ENCODE peak calls at places on chromosome 22, in six cellular contexts. F is heart right ventricle; Z is endothelial cell of umbilical vein; G is left ventricle myocardium inferior; V is CD8-positive, alpha-beta memory T cell; T is Panc1. H is an unnamed sample.
A peak's percentile ranks its signal among the peaks of the same experiment; 100 is the strongest.

GRCh38 chr22:33038131-33038772 is 19.9 kb downstream of the SYN3 start:
- DNase-seq in F (no peak), Z (no peak), G (no peak), V (no peak), T (no peak), H (peak; percentile 54)

GRCh38 chr22:47163876-47164513 is 401.5 kb downstream of the TBC1D22A start:
- DNase-seq in F (no peak), Z (no peak), G (peak; percentile 42), V (no peak), T (no peak), H (no peak)

GRCh38 chr22:21457023-21457787 is 10.0 kb upstream of the TMEM191C start:
- DNase-seq in F (no peak), Z (no peak), G (no peak), V (no peak), T (peak; percentile 81), H (no peak)

GRCh38 chr22:23289851-23290724 is 109.8 kb downstream of the BCR start:
- DNase-seq in F (peak; percentile 35), Z (peak; percentile 55), G (no peak), V (peak; percentile 67), T (peak; percentile 25), H (peak; percentile 64)

GRCh38 chr22:49154433-49154832 is 673.2 kb downstream of the BRD1 start:
- DNase-seq in F (no peak), Z (no peak), G (no peak), V (no peak), T (no peak), H (no peak)

GRCh38 chr22:30968015-30968923 is at the start of gene MORC2:
- DNase-seq in F (peak; percentile 73), Z (no peak), G (no peak), V (no peak), T (no peak), H (no peak)

GRCh38 chr22:17960695-17961442 is 63.5 kb downstream of the MICAL3 start:
- DNase-seq in F (no peak), Z (no peak), G (no peak), V (no peak), T (no peak), H (no peak)

GRCh38 chr22:49728566-49729271 is 99.0 kb downstream of the BRD1 start:
- DNase-seq in F (no peak), Z (no peak), G (peak; percentile 7), V (no peak), T (no peak), H (no peak)

GRCh38 chr22:24422078-24422665 is 5.2 kb upstream of the ADORA2A start:
- DNase-seq in F (peak; percentile 53), Z (no peak), G (no peak), V (no peak), T (no peak), H (no peak)

GRCh38 chr22:26487996-26488395 is 4.3 kb downstream of the SRRD start:
- DNase-seq in F (no peak), Z (no peak), G (no peak), V (no peak), T (no peak), H (no peak)

GRCh38 chr22:16914006-16914405 is 88.8 kb upstream of the XKR3 start:
- DNase-seq in F (no peak), Z (no peak), G (no peak), V (no peak), T (no peak), H (no peak)

GRCh38 chr22:24894220-24894975 is 52.1 kb downstream of the LHFPL7 start:
- DNase-seq in F (peak; percentile 85), Z (peak; percentile 99), G (peak; percentile 80), V (no peak), T (peak; percentile 95), H (peak; percentile 60)

GRCh38 chr22:34105461-34106062 is 185.3 kb upstream of the LARGE1 start:
- DNase-seq in F (peak; percentile 43), Z (no peak), G (peak; percentile 53), V (no peak), T (no peak), H (peak; percentile 4)
- H3K4me3 ChIP-seq in F (no peak overlapping the region), Z (no peak overlapping the region), G (no peak overlapping the region), V (no peak overlapping the region), T (no peak overlapping the region), H (no peak overlapping the region)

GRCh38 chr22:34099278-34099677 is 179.0 kb upstream of the LARGE1 start:
- DNase-seq in F (no peak), Z (no peak), G (no peak), V (no peak), T (no peak), H (no peak)

GRCh38 chr22:34096770-34097169 is 176.5 kb upstream of the LARGE1 start:
- DNase-seq in F (no peak), Z (no peak), G (no peak), V (no peak), T (no peak), H (no peak)

GRCh38 chr22:34108168-34108567 is 187.9 kb upstream of the LARGE1 start:
- DNase-seq in F (no peak), Z (no peak), G (no peak), V (no peak), T (no peak), H (no peak)

GRCh38 chr22:34102633-34103032 is 182.4 kb upstream of the LARGE1 start:
- DNase-seq in F (no peak), Z (no peak), G (no peak), V (no peak), T (no peak), H (no peak)
- H3K4me1 ChIP-seq in F (no peaks in the 10 kb centered on the region), Z (no peaks in the 10 kb centered on the region), G (no peaks in the 10 kb centered on the region), V (no peaks in the 10 kb centered on the region), T (no peaks in the 10 kb centered on the region), H (no peaks in the 10 kb centered on the region)

DNA sequence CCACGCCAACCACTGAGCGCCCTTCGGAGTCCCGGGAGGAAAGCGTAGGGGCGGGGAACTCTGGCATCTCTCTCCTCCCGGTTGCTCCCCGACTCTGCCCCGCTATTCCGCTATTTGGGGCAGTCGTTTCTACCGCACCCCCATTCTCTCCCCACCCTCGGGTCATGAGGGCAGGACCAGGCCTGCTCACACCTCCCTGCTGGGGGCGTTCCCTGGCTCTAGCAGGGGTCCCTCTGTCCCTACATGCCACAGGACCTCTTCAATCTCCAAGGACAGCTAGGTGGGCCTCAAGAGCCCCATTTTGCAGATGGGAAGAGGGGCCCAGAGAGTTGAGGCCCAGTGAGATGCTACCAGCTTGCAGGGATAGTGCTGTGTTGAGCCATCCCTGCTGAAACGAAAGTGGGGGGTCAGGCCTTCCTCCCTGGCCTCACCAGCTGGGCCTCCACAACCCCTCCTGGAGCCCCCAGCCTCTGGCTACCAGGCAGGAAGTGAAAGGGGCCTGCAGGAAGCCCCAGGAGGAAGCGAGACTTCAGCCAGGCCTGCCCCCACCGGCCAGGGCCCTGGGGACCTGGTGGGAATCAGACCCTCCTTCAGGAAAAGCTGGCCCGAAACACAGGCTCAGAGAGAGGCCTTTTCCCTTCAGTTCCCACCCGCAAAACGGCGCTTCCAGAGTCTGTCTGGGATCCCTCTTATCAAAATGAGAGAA is 5.5 kb upstream of the SHISA8 start:
- DNase-seq in F (no peak), Z (no peak), G (no peak), V (no peak), T (no peak), H (no peak)
- H3K4me3 ChIP-seq in F (peak overlapping the region; percentile 55), Z (no peak overlapping the region), G (peak overlapping the region; percentile 70), V (no peak overlapping the region), T (no peak overlapping the region), H (no peak overlapping the region)

GRCh38 chr22:28800308-28801041 is at the start of gene XBP1:
- DNase-seq in F (peak; percentile 93), Z (peak; percentile 95), G (peak; percentile 94), V (peak; percentile 91), T (peak; percentile 42), H (peak; percentile 98)
- H3K4me1 ChIP-seq in F (peaks cover 55% of the 10 kb centered on the region), Z (peaks cover 26% of the 10 kb centered on the region), G (peaks cover 69% of the 10 kb centered on the region), V (peaks cover 43% of the 10 kb centered on the region), T (peaks cover 9% of the 10 kb centered on the region), H (peaks cover 44% of the 10 kb centered on the region)

GRCh38 chr22:42680648-42681047 is 31.5 kb upstream of the CYB5R3 start:
- DNase-seq in F (no peak), Z (peak; percentile 82), G (no peak), V (no peak), T (no peak), H (peak; percentile 92)
- H3K4me3 ChIP-seq in F (no peak overlapping the region), Z (no peak overlapping the region), G (no peak overlapping the region), V (no peak overlapping the region), T (no peak overlapping the region), H (peak overlapping the region; percentile 12)

GRCh38 chr22:37057796-37058510 is 6.4 kb downstream of the KCTD17 start:
- DNase-seq in F (no peak), Z (no peak), G (no peak), V (no peak), T (no peak), H (no peak)
- H3K4me1 ChIP-seq in F (peaks cover 11% of the 10 kb centered on the region), Z (no peaks in the 10 kb centered on the region), G (peaks cover 12% of the 10 kb centered on the region), V (no peaks in the 10 kb centered on the region), T (no peaks in the 10 kb centered on the region), H (no peaks in the 10 kb centered on the region)

GRCh38 chr22:19565921-19566598 is 41.9 kb upstream of the CLDN5 start:
- DNase-seq in F (no peak), Z (peak; percentile 98), G (no peak), V (no peak), T (no peak), H (no peak)
- H3K4me3 ChIP-seq in F (no peak overlapping the region), Z (no peak overlapping the region), G (no peak overlapping the region), V (no peak overlapping the region), T (no peak overlapping the region), H (no peak overlapping the region)

DNA sequence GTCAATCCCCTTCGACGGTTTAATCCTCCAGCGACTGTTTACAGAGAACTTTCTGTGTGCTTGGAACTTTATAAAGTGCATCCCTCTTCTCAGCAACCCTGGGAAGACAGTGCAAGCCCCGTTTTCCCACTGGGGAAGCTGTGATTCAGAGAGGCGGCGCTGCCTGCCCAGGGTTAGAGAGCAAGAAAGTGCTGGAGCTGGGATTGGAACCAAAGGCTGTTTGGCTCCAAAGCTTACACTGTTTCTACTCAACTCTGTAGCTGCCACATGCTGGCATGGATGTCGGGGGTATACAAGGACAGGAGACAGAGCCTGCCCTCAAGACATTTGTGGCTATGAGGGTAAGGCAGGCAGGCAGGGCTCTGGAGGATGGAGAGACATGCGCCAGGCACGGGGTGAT is 13.0 kb downstream of the FBLN1 start:
- DNase-seq in F (no peak), Z (no peak), G (no peak), V (no peak), T (no peak), H (no peak)
- H3K4me1 ChIP-seq in F (peaks cover 53% of the 10 kb centered on the region), Z (no peaks in the 10 kb centered on the region), G (peaks cover 63% of the 10 kb centered on the region), V (no peaks in the 10 kb centered on the region), T (peaks cover 37% of the 10 kb centered on the region), H (peaks cover 49% of the 10 kb centered on the region)

GRCh38 chr22:45648320-45649070 is 23.1 kb upstream of the ATXN10 start:
- DNase-seq in F (no peak), Z (no peak), G (no peak), V (no peak), T (no peak), H (no peak)
- H3K4me3 ChIP-seq in F (no peak overlapping the region), Z (no peak overlapping the region), G (no peak overlapping the region), V (no peak overlapping the region), T (no peak overlapping the region), H (no peak overlapping the region)